ENCODE peak calls at places on chromosomes 16 and 17, in ten cellular contexts. I, A, U, R, K, Q, M, W, X and F are unnamed samples.

GRCh38 chr17:76179496-76180467 is 38.7 kb upstream of the FOXJ1 start:
- DNase-seq in I (no peak), A (peak; percentile 19), U (peak; percentile 21), R (no peak), K (no peak), Q (peak; percentile 77), M (peak; percentile 50), W (no peak), X (no peak), F (no peak)

GRCh38 chr17:73228748-73229236 is 32.9 kb downstream of the CPSF4L start:
- DNase-seq in I (no peak), A (peak; percentile 82), U (peak; percentile 77), R (peak; percentile 73), K (peak; percentile 21), Q (no peak), M (peak; percentile 90), W (no peak), X (peak; percentile 72), F (peak; percentile 48)

GRCh38 chr17:40560592-40561293 is 4.5 kb downstream of the CCR7 start:
- DNase-seq in I (no peak), A (no peak), U (no peak), R (no peak), K (peak; percentile 87), Q (peak; percentile 70), M (peak; percentile 57), W (no peak), X (no peak), F (peak; percentile 24)

GRCh38 chr17:42247734-42248133 is 28.5 kb downstream of the STAT5B start:
- DNase-seq in I (no peak), A (peak; percentile 54), U (peak; percentile 67), R (no peak), K (no peak), Q (peak; percentile 16), M (peak; percentile 81), W (no peak), X (peak; percentile 27), F (peak; percentile 42)

GRCh38 chr17:9644910-9645751 is at the start of gene USP43:
- DNase-seq in I (peak; percentile 59), A (peak; percentile 64), U (peak; percentile 81), R (peak; percentile 71), K (no peak), Q (peak; percentile 16), M (no peak), W (no peak), X (peak; percentile 15), F (no peak)

GRCh38 chr17:47879028-47879585 is 16.9 kb upstream of the SP2 start:
- DNase-seq in I (no peak), A (peak; percentile 18), U (no peak), R (no peak), K (peak; percentile 47), Q (no peak), M (peak; percentile 78), W (no peak), X (no peak), F (no peak)

GRCh38 chr17:79902146-79902791 is 63.0 kb upstream of the CBX4 start:
- DNase-seq in I (peak; percentile 34), A (peak; percentile 4), U (peak; percentile 51), R (no peak), K (no peak), Q (no peak), M (no peak), W (no peak), X (no peak), F (no peak)

GRCh38 chr16:71311553-71312158 is 22.5 kb upstream of the CMTR2 start:
- DNase-seq in I (no peak), A (no peak), U (peak; percentile 74), R (no peak), K (no peak), Q (peak; percentile 51), M (peak; percentile 5), W (no peak), X (no peak), F (no peak)

GRCh38 chr17:30905742-30906100 is 317 bp downstream of the TEFM start:
- DNase-seq in I (no peak), A (peak; percentile 6), U (no peak), R (no peak), K (no peak), Q (no peak), M (no peak), W (no peak), X (no peak), F (no peak)

GRCh38 chr17:55607736-55608341 is 96.6 kb upstream of the SMIM36 start:
- DNase-seq in I (peak; percentile 65), A (peak; percentile 32), U (peak; percentile 33), R (peak; percentile 27), K (no peak), Q (peak; percentile 44), M (peak; percentile 71), W (no peak), X (peak; percentile 31), F (peak; percentile 82)

GRCh38 chr16:58498341-58499091 is 1.4 kb upstream of the NDRG4 start:
- DNase-seq in I (peak; percentile 42), A (no peak), U (no peak), R (no peak), K (no peak), Q (no peak), M (no peak), W (no peak), X (no peak), F (no peak)

GRCh38 chr17:65797809-65798208 is 236.4 kb upstream of the AXIN2 start:
- DNase-seq in I (no peak), A (no peak), U (peak; percentile 66), R (no peak), K (no peak), Q (no peak), M (no peak), W (no peak), X (no peak), F (no peak)

GRCh38 chr17:8138672-8139371 is 13.4 kb downstream of the PER1 start:
- DNase-seq in I (peak; percentile 97), A (peak; percentile 95), U (peak; percentile 99), R (peak; percentile 92), K (peak; percentile 84), Q (peak; percentile 97), M (peak; percentile 98), W (peak; percentile 86), X (peak; percentile 91), F (peak; percentile 96)

GRCh38 chr16:84995666-84996065 is 15.7 kb downstream of the ZDHHC7 start:
- DNase-seq in I (no peak), A (peak; percentile 58), U (no peak), R (no peak), K (no peak), Q (no peak), M (no peak), W (no peak), X (no peak), F (no peak)
- H3K27me3 ChIP-seq in I (no peaks in the 10 kb centered on the region), A (no peaks in the 10 kb centered on the region), U (no peaks in the 10 kb centered on the region), R (no peaks in the 10 kb centered on the region), K (no peaks in the 10 kb centered on the region), Q (no peaks in the 10 kb centered on the region), M (no peaks in the 10 kb centered on the region), W (no peaks in the 10 kb centered on the region), X (no peaks in the 10 kb centered on the region), F (no peaks in the 10 kb centered on the region)

GRCh38 chr17:70168979-70169706 is at the start of gene KCNJ2:
- DNase-seq in I (peak; percentile 84), A (peak; percentile 64), U (peak; percentile 91), R (peak; percentile 84), K (peak; percentile 34), Q (no peak), M (peak; percentile 79), W (peak; percentile 19), X (peak; percentile 90), F (peak; percentile 55)

GRCh38 chr17:70169707-70170597 is 620 bp downstream of the KCNJ2 start:
- DNase-seq in I (no peak), A (no peak), U (peak; percentile 17), R (no peak), K (no peak), Q (no peak), M (peak; percentile 55), W (no peak), X (no peak), F (no peak)

GRCh38 chr17:70171159-70171558 is 1.8 kb downstream of the KCNJ2 start:
- DNase-seq in I (no peak), A (no peak), U (peak; percentile 2), R (no peak), K (no peak), Q (no peak), M (no peak), W (no peak), X (no peak), F (no peak)

GRCh38 chr17:70166571-70166970 is 2.8 kb upstream of the KCNJ2 start:
- DNase-seq in I (no peak), A (no peak), U (no peak), R (no peak), K (no peak), Q (no peak), M (no peak), W (no peak), X (no peak), F (no peak)

DNA sequence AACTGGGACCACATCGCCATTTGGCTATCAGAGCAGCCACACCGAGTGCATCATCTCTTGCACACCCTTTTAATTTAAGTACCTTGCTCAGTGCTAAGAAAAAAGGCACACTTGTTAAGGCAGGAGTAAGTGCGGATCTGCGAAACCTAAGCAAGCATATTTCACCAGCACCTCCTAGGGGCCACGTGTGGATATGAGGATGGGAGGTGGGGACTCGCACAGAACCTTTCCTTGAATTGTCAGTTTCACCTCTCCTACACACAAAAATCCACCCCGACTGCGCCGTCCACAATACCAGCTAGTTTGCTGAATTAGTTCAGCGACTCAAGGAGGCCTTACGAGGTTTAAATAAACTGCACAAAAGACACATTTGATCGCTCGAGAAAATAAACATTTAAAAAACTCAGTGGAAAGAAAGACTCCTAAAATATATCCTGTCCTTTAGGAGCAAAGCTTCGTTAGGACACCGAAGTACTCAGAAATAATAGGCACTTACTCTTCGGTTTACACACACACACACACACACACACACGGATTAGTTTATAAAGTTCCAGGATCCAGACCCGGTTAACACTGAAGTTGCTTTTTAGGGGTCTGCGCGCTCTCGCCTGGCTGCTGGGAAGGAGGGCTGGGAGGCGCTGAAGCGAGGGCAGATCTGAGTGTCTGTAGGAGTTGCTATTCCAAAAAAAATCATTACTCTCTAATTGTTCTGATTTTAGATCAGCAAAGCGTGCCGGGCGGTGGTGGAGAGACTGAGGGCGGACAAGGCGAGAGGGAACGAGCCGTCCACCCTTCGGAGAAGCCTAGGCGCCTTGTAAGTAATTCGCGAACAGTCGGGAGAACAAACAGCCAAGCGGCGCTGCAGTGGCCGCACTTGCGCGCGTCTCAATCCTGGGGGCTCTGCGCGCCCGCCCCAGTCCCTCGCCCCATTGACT is 1.0 kb upstream of the KCNJ2 start:
- DNase-seq in I (peak; percentile 54), A (peak; percentile 74), U (peak; percentile 83), R (peak; percentile 54), K (peak; percentile 47), Q (no peak), M (peak; percentile 81), W (no peak), X (peak; percentile 50), F (peak; percentile 27)
- H3K4me3 ChIP-seq in I (peak overlapping the region; percentile 82), A (peak overlapping the region; percentile 60), U (peak overlapping the region; percentile 47), R (peak overlapping the region; percentile 66), K (peak overlapping the region; percentile 52), Q (no peak overlapping the region), M (peak overlapping the region; percentile 73), W (peak overlapping the region; percentile 66), X (peak overlapping the region; percentile 83), F (peak overlapping the region; percentile 58)

GRCh38 chr17:34615326-34615725 is 35.9 kb downstream of the TMEM132E start:
- DNase-seq in I (no peak), A (no peak), U (no peak), R (no peak), K (no peak), Q (no peak), M (no peak), W (no peak), X (no peak), F (no peak)
- H3K27me3 ChIP-seq in I (no peaks in the 10 kb centered on the region), A (no peaks in the 10 kb centered on the region), U (no peaks in the 10 kb centered on the region), R (no peaks in the 10 kb centered on the region), K (peaks cover 8% of the 10 kb centered on the region), Q (peaks cover 25% of the 10 kb centered on the region), M (peaks cover 1% of the 10 kb centered on the region), W (no peaks in the 10 kb centered on the region), X (peaks cover 11% of the 10 kb centered on the region), F (no peaks in the 10 kb centered on the region)

GRCh38 chr16:666572-666971 is 1.4 kb upstream of the RHOT2 start:
- DNase-seq in I (no peak), A (no peak), U (no peak), R (no peak), K (no peak), Q (no peak), M (no peak), W (no peak), X (no peak), F (no peak)
- H3K4me3 ChIP-seq in I (no peak overlapping the region), A (no peak overlapping the region), U (no peak overlapping the region), R (no peak overlapping the region), K (no peak overlapping the region), Q (no peak overlapping the region), M (no peak overlapping the region), W (no peak overlapping the region), X (no peak overlapping the region), F (no peak overlapping the region)